ENCODE peak calls at places on chromosomes 12 and 14, in five cellular contexts. H is ELR, X is T47D, U is amygdala, T is NCI-H774. R is an unnamed sample.
A peak's percentile ranks its signal among the peaks of the same experiment; 100 is the strongest.

GRCh38 chr12:49489154-49489553 is 49.7 kb upstream of the KCNH3 start:
- DNase-seq in H (peak; percentile 58), X (no peak), T (no peak), U (no peak), R (no peak)

GRCh38 chr12:44446181-44446580 is 429.9 kb downstream of the NELL2 start:
- DNase-seq in U (no peak), X (no peak), T (no peak), H (no peak), R (no peak)

GRCh38 chr12:112406519-112407488 is 2.6 kb downstream of the RPL6 start:
- DNase-seq in U (no peak), T (no peak), X (no peak), H (no peak), R (no peak)

GRCh38 chr14:106564058-106564643 is 1037.8 kb downstream of the TMEM121 start:
- DNase-seq in X (peak; percentile 77), U (no peak), T (no peak), H (no peak), R (no peak)

GRCh38 chr14:37416264-37416663 is 178.8 kb downstream of the FOXA1 start:
- DNase-seq in X (no peak), T (no peak), U (no peak), H (no peak), R (no peak)

GRCh38 chr12:51905507-51906438 is 1.5 kb upstream of the ACVRL1 start:
- DNase-seq in X (no peak), U (no peak), T (no peak), H (peak; percentile 37), R (no peak)

GRCh38 chr14:75709207-75709812 is 48.3 kb downstream of the TTLL5 start:
- DNase-seq in U (peak; percentile 31), X (peak; percentile 90), T (peak; percentile 15), H (peak; percentile 84), R (peak; percentile 11)

GRCh38 chr12:54138219-54138618 is 50.6 kb downstream of the SMUG1 start:
- DNase-seq in X (no peak), T (no peak), U (no peak), H (no peak), R (no peak)

GRCh38 chr14:90023176-90023896 is 38.5 kb upstream of the KCNK13 start:
- DNase-seq in T (no peak), H (no peak), U (no peak), X (no peak), R (no peak)

GRCh38 chr12:25308761-25309160 is 58.0 kb upstream of the KRAS start:
- DNase-seq in H (peak; percentile 54), U (no peak), T (no peak), X (no peak), R (no peak)

GRCh38 chr12:91687052-91688017 is 458.3 kb downstream of the BTG1 start:
- DNase-seq in U (no peak), X (no peak), T (no peak), H (no peak), R (no peak)

GRCh38 chr12:12007713-12008231 is 63.0 kb upstream of the BCL2L14 start:
- DNase-seq in X (no peak), H (no peak), U (no peak), T (no peak), R (no peak)

GRCh38 chr14:23657959-23658470 is 21.9 kb downstream of the DHRS2 start:
- DNase-seq in H (no peak), T (no peak), U (no peak), X (no peak), R (no peak)

GRCh38 chr12:62879691-62880090 is 55.3 kb downstream of the PPM1H start:
- DNase-seq in U (no peak), T (no peak), H (peak; percentile 40), X (peak; percentile 25), R (no peak)

GRCh38 chr12:38144601-38145436 is 171.8 kb upstream of the ALG10B start:
- DNase-seq in T (no peak), X (peak; percentile 51), H (peak; percentile 15), U (no peak), R (no peak)

GRCh38 chr14:46259536-46259935 is 392.0 kb downstream of the RPL10L start:
- DNase-seq in T (no peak), H (peak; percentile 8), U (no peak), X (peak; percentile 54), R (no peak)

GRCh38 chr12:88529531-88530488 is 50.5 kb downstream of the KITLG start:
- DNase-seq in U (no peak), H (no peak), T (peak; percentile 22), X (no peak), R (peak; percentile 57)

GRCh38 chr12:14211829-14212455 is 153.5 kb upstream of the ATF7IP start:
- DNase-seq in T (no peak), U (no peak), H (no peak), X (no peak), R (no peak)

GRCh38 chr14:100419856-100420255 is 96.7 kb downstream of the SLC25A47 start:
- DNase-seq in T (no peak), H (peak; percentile 28), X (no peak), U (no peak), R (no peak)

GRCh38 chr12:19946549-19946948 is 421.8 kb upstream of the PDE3A start:
- DNase-seq in X (no peak), U (no peak), T (no peak), H (peak; percentile 78), R (no peak)

GRCh38 chr12:129877383-129877782 is 26.4 kb downstream of the TMEM132D start:
- DNase-seq in U (no peak), H (no peak), T (no peak), X (no peak), R (no peak)

GRCh38 chr12:131448254-131448795 is 262.6 kb upstream of the SFSWAP start:
- DNase-seq in H (no peak), X (no peak), U (no peak), T (no peak), R (no peak)

GRCh38 chr14:59085207-59085739 is 103.2 kb upstream of the DAAM1 start:
- DNase-seq in U (no peak), T (no peak), X (no peak), H (peak; percentile 12), R (no peak)

GRCh38 chr12:130514149-130514551 is 176.5 kb downstream of the PIWIL1 start:
- DNase-seq in H (no peak), U (no peak), T (no peak), X (no peak), R (no peak)

GRCh38 chr12:103680591-103681065 is 93.6 kb downstream of the STAB2 start:
- DNase-seq in H (no peak), T (no peak), U (no peak), X (no peak), R (peak; percentile 88)

GRCh38 chr12:3896851-3897351 is 23.7 kb upstream of the PARP11 start:
- DNase-seq in X (peak; percentile 2), T (no peak), U (no peak), H (no peak), R (no peak)

GRCh38 chr12:105226219-105226618 is 9.8 kb downstream of the APPL2 start:
- DNase-seq in X (no peak), U (peak; percentile 47), H (peak; percentile 93), T (no peak), R (no peak)

GRCh38 chr12:116996058-116996457 is 85.3 kb downstream of the FBXW8 start:
- DNase-seq in U (no peak), X (no peak), H (no peak), T (no peak), R (no peak)

GRCh38 chr12:48998497-48999353 is 450 bp downstream of the DDN start:
- DNase-seq in T (no peak), X (no peak), U (no peak), H (peak; percentile 54), R (no peak)

GRCh38 chr14:100684961-100685360 is 41.7 kb upstream of the DLK1 start:
- DNase-seq in X (no peak), U (no peak), T (no peak), H (no peak), R (no peak)

GRCh38 chr14:52117433-52117832 is 48.6 kb upstream of the NID2 start:
- DNase-seq in U (no peak), T (no peak), X (no peak), H (peak; percentile 4), R (no peak)

GRCh38 chr14:23605931-23606585 is 27.5 kb upstream of the JPH4 start:
- DNase-seq in X (no peak), U (no peak), H (no peak), T (no peak), R (no peak)